ENCODE peak calls at places on chromosome 15, in ten cellular contexts. R, B, W, O, V, J, D, H, I and P are unnamed samples.

GRCh38 chr15:96324192-96324895 is 6.2 kb upstream of the NR2F2 start:
- DNase-seq in R (peak; percentile 51), J (no peak), V (no peak), O (peak; percentile 25), I (no peak), W (no peak), D (peak; percentile 12), B (no peak), H (no peak), P (peak; percentile 18)

GRCh38 chr15:35713733-35714132 is 167.8 kb upstream of the DPH6 start:
- DNase-seq in J (no peak), H (no peak), V (no peak), D (no peak), R (peak; percentile 89), B (peak; percentile 52), W (no peak), I (peak; percentile 15), O (peak; percentile 51), P (peak; percentile 76)

GRCh38 chr15:97623091-97623661 is 337.3 kb upstream of the ARRDC4 start:
- DNase-seq in H (no peak), W (no peak), R (no peak), B (no peak), D (no peak), O (no peak), J (no peak), V (no peak), I (no peak), P (no peak)

GRCh38 chr15:94638183-94638582 is 406.8 kb downstream of the MCTP2 start:
- DNase-seq in V (no peak), W (no peak), H (no peak), D (no peak), B (no peak), I (no peak), O (no peak), J (no peak), R (no peak), P (no peak)

GRCh38 chr15:98858610-98859023 is 149.0 kb downstream of the PGPEP1L start:
- DNase-seq in J (no peak), H (no peak), B (no peak), R (no peak), I (no peak), W (no peak), V (no peak), O (no peak), D (no peak), P (no peak)

GRCh38 chr15:48522911-48523310 is 122.6 kb downstream of the FBN1 start:
- DNase-seq in I (no peak), R (no peak), O (no peak), H (no peak), B (no peak), D (no peak), W (no peak), J (no peak), V (no peak), P (no peak)

GRCh38 chr15:35427091-35427490 is 118.9 kb downstream of the DPH6 start:
- DNase-seq in W (no peak), V (no peak), R (peak; percentile 77), H (no peak), J (no peak), B (peak; percentile 44), I (peak; percentile 89), D (no peak), O (peak; percentile 81), P (peak; percentile 85)

GRCh38 chr15:89593018-89593417 is 17.7 kb downstream of the TICRR start:
- DNase-seq in O (no peak), I (no peak), J (no peak), D (no peak), V (no peak), W (no peak), H (no peak), B (no peak), R (no peak), P (no peak)

GRCh38 chr15:98966036-98966787 is 41.4 kb downstream of the PGPEP1L start:
- DNase-seq in I (peak; percentile 44), H (no peak), J (no peak), D (no peak), V (peak; percentile 11), R (peak; percentile 35), B (no peak), O (peak; percentile 50), W (no peak), P (peak; percentile 19)

GRCh38 chr15:89360294-89360971 is 25.8 kb upstream of the POLG start:
- DNase-seq in V (no peak), J (no peak), D (no peak), W (peak; percentile 83), O (no peak), R (no peak), H (no peak), I (no peak), B (no peak), P (no peak)

GRCh38 chr15:62059818-62060115 is 480 bp downstream of the VPS13C start:
- DNase-seq in O (peak; percentile 48), D (peak; percentile 51), B (no peak), I (peak; percentile 47), V (peak; percentile 54), W (peak; percentile 69), H (peak; percentile 69), R (peak; percentile 36), J (no peak), P (peak; percentile 49)

GRCh38 chr15:26641144-26641543 is 131.7 kb downstream of the GABRB3 start:
- DNase-seq in H (no peak), J (no peak), B (no peak), D (no peak), R (no peak), O (no peak), V (no peak), W (no peak), I (no peak), P (no peak)

GRCh38 chr15:69697913-69698312 is 245.3 kb downstream of the RPLP1 start:
- DNase-seq in I (no peak), W (peak; percentile 21), V (peak; percentile 13), R (no peak), B (no peak), O (no peak), D (no peak), J (peak; percentile 30), H (no peak), P (no peak)

DNA sequence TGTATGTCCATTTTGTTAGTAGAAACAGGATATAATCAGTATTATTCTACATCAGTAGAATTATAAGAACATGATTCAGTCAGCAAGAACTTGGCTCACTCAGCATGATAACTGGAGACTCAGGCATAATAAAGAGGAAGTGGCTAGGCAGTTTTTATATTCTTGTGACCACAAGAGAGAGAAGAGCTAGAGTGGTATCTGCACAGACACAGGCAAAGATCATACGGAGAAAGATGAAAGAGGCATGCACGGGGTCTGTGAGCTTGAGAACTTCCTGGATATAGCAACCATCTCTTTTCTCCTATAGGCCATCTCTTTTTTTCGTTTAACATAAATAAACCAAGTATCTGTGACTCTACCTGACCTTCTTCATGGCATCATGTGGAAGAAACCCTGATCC is 46.8 kb downstream of the MYO5A start:
- DNase-seq in D (peak; percentile 9), H (no peak), V (no peak), O (peak; percentile 73), B (peak; percentile 52), W (no peak), R (peak; percentile 92), J (no peak), I (peak; percentile 80), P (peak; percentile 67)
- H3K4me3 ChIP-seq in D (no peak overlapping the region), H (no peak overlapping the region), V (no peak overlapping the region), O (no peak overlapping the region), B (no peak overlapping the region), W (no peak overlapping the region), R (peak overlapping the region; percentile 18), J (no peak overlapping the region), I (no peak overlapping the region), P (no peak overlapping the region)

GRCh38 chr15:79184465-79184892 is 93.9 kb upstream of the RASGRF1 start:
- DNase-seq in V (peak; percentile 80), I (peak; percentile 55), R (peak; percentile 20), B (no peak), H (peak; percentile 80), W (peak; percentile 78), J (peak; percentile 77), O (peak; percentile 70), D (peak; percentile 79), P (peak; percentile 67)
- TF ChIP-seq CTCF in V (peak; percentile 98), I (peak; percentile 95), R (peak; percentile 98), B (peak; percentile 94), H (peak; percentile 97), W (peak; percentile 99), J (peak; percentile 98), O (peak; percentile 93), D (peak; percentile 87), P (peak; percentile 99)

DNA sequence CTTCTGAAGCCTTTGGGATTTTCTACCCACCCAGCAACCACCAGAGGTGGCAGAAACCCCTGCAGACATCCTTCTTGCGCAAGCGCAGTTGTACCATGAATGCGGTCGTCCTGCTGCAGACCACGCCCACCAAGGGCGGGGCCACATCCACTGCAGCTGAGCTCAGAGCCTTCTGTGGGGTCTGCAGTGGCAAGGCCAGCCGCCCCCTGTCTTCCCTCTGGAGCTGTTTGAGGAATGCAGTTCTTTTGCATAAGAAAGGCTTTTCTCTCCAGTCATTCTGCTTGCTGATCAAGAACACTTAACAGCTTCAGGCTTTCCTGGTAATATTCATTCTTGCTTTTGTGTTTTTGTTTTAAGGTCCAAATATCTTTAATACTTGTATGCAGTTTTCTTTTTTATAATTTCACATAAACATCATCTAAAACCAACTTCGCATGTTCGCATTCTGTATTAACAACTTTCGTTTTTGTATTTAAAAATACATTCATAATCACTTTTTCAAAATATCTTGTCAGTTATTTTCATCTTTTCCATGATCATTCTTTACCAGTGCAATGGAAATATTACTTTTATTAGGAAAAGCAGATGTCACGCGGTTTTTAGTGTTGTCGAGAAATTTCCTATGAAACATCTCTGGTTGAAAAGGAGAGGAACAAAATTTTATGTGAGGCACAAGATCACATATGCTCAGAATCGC is 98.2 kb upstream of the SNRPN start:
- DNase-seq in O (peak; percentile 49), R (peak; percentile 49), I (no peak), H (no peak), W (peak; percentile 79), V (peak; percentile 94), D (no peak), B (no peak), J (peak; percentile 52), P (peak; percentile 39)
- H3K4me3 ChIP-seq in O (no peak overlapping the region), R (peak overlapping the region; percentile 61), I (no peak overlapping the region), H (no peak overlapping the region), W (no peak overlapping the region), V (peak overlapping the region; percentile 83), D (no peak overlapping the region), B (no peak overlapping the region), J (peak overlapping the region; percentile 38), P (peak overlapping the region; percentile 6)

GRCh38 chr15:64896371-64897069 is 15.2 kb upstream of the ANKDD1A start:
- DNase-seq in V (no peak), I (no peak), W (no peak), D (no peak), H (no peak), B (no peak), O (no peak), J (no peak), R (no peak), P (no peak)

GRCh38 chr15:64893481-64894394 is 18.0 kb upstream of the ANKDD1A start:
- DNase-seq in H (peak; percentile 95), W (peak; percentile 34), I (peak; percentile 95), D (peak; percentile 79), V (peak; percentile 96), R (peak; percentile 93), B (peak; percentile 86), J (no peak), O (peak; percentile 97), P (peak; percentile 97)

GRCh38 chr15:64894395-64895056 is 17.2 kb upstream of the ANKDD1A start:
- DNase-seq in J (no peak), W (no peak), I (no peak), H (peak; percentile 57), D (no peak), V (no peak), B (no peak), R (no peak), O (no peak), P (no peak)

GRCh38 chr15:64897345-64897985 is 14.2 kb upstream of the ANKDD1A start:
- DNase-seq in J (no peak), I (peak; percentile 74), R (peak; percentile 51), O (peak; percentile 79), H (peak; percentile 78), D (peak; percentile 28), V (no peak), B (no peak), W (no peak), P (peak; percentile 73)

GRCh38 chr15:64895285-64896065 is 16.2 kb upstream of the ANKDD1A start:
- DNase-seq in R (no peak), B (no peak), V (no peak), D (no peak), H (peak; percentile 55), J (no peak), W (no peak), I (peak; percentile 51), O (peak; percentile 65), P (peak; percentile 58)
- TF ChIP-seq CTCF in R (no peak), B (no peak), V (no peak), D (no peak), H (no peak), J (no peak), W (no peak), I (no peak), O (no peak), P (no peak)